ENCODE peak calls at places on chromosomes 11 and 22, in seven cellular contexts. One of them, this sample, is unnamed.

GRCh38 chr22:41320416-41321240 is 19.3 kb downstream of the ZC3H7B start:
- DNase-seq in colonic mucosa: no peak
- DNase-seq in NCI-H2029: no peak
- DNase-seq in HS-5: no peak
- DNase-seq in psoas muscle: no peak
- DNase-seq in effector memory CD8-positive, alpha-beta T cell: no peak
- DNase-seq in AG04450: no peak
- DNase-seq in this sample: no peak

GRCh38 chr11:125167954-125168821 is 3.6 kb downstream of the PKNOX2 start:
- DNase-seq in HS-5: peak
- DNase-seq in psoas muscle: no peak
- DNase-seq in NCI-H2029: no peak
- DNase-seq in effector memory CD8-positive, alpha-beta T cell: no peak
- DNase-seq in colonic mucosa: no peak
- DNase-seq in AG04450: peak
- DNase-seq in this sample: peak

GRCh38 chr11:94183886-94184264 is 55.2 kb downstream of the PANX1 start:
- DNase-seq in HS-5: no peak
- DNase-seq in NCI-H2029: no peak
- DNase-seq in AG04450: no peak
- DNase-seq in effector memory CD8-positive, alpha-beta T cell: no peak
- DNase-seq in psoas muscle: no peak
- DNase-seq in colonic mucosa: peak
- DNase-seq in this sample: peak

GRCh38 chr11:3146612-3147256 is 18.4 kb downstream of the OSBPL5 start:
- DNase-seq in AG04450: no peak
- DNase-seq in HS-5: no peak
- DNase-seq in effector memory CD8-positive, alpha-beta T cell: no peak
- DNase-seq in NCI-H2029: no peak
- DNase-seq in colonic mucosa: no peak
- DNase-seq in psoas muscle: no peak
- DNase-seq in this sample: no peak

GRCh38 chr22:47607486-47607885 is 845.0 kb downstream of the TBC1D22A start:
- DNase-seq in NCI-H2029: no peak
- DNase-seq in colonic mucosa: no peak
- DNase-seq in effector memory CD8-positive, alpha-beta T cell: no peak
- DNase-seq in AG04450: no peak
- DNase-seq in HS-5: no peak
- DNase-seq in psoas muscle: peak
- DNase-seq in this sample: no peak

GRCh38 chr11:71502026-71502425 is 25.0 kb upstream of the KRTAP5-7 start:
- DNase-seq in effector memory CD8-positive, alpha-beta T cell: no peak
- DNase-seq in HS-5: no peak
- DNase-seq in psoas muscle: no peak
- DNase-seq in NCI-H2029: no peak
- DNase-seq in colonic mucosa: no peak
- DNase-seq in AG04450: no peak
- DNase-seq in this sample: no peak

GRCh38 chr22:26398741-26399153 is 30.3 kb upstream of the ASPHD2 start:
- DNase-seq in effector memory CD8-positive, alpha-beta T cell: peak
- DNase-seq in NCI-H2029: peak
- DNase-seq in colonic mucosa: peak
- DNase-seq in HS-5: peak
- DNase-seq in AG04450: peak
- DNase-seq in psoas muscle: peak
- DNase-seq in this sample: peak

GRCh38 chr11:57315491-57315890 is 9.3 kb downstream of the TNKS1BP1 start:
- DNase-seq in HS-5: no peak
- DNase-seq in NCI-H2029: peak
- DNase-seq in psoas muscle: peak
- DNase-seq in effector memory CD8-positive, alpha-beta T cell: no peak
- DNase-seq in AG04450: no peak
- DNase-seq in colonic mucosa: no peak
- DNase-seq in this sample: peak

GRCh38 chr22:48635825-48636224 is 1191.8 kb downstream of the BRD1 start:
- DNase-seq in NCI-H2029: peak
- DNase-seq in HS-5: no peak
- DNase-seq in AG04450: no peak
- DNase-seq in effector memory CD8-positive, alpha-beta T cell: no peak
- DNase-seq in colonic mucosa: no peak
- DNase-seq in psoas muscle: no peak
- DNase-seq in this sample: peak

GRCh38 chr11:92152245-92152644 is 72.4 kb upstream of the FAT3 start:
- DNase-seq in psoas muscle: no peak
- DNase-seq in effector memory CD8-positive, alpha-beta T cell: no peak
- DNase-seq in NCI-H2029: no peak
- DNase-seq in colonic mucosa: no peak
- DNase-seq in HS-5: no peak
- DNase-seq in AG04450: no peak
- DNase-seq in this sample: no peak

GRCh38 chr11:637593-638507 is 781 bp downstream of the DRD4 start:
- DNase-seq in AG04450: no peak
- DNase-seq in HS-5: no peak
- DNase-seq in NCI-H2029: no peak
- DNase-seq in effector memory CD8-positive, alpha-beta T cell: no peak
- DNase-seq in psoas muscle: peak
- DNase-seq in colonic mucosa: no peak
- DNase-seq in this sample: no peak

GRCh38 chr11:62201376-62201775 is 7.1 kb upstream of the SCGB2A1 start:
- DNase-seq in colonic mucosa: no peak
- DNase-seq in AG04450: no peak
- DNase-seq in psoas muscle: no peak
- DNase-seq in effector memory CD8-positive, alpha-beta T cell: no peak
- DNase-seq in NCI-H2029: peak
- DNase-seq in HS-5: no peak
- DNase-seq in this sample: no peak

GRCh38 chr22:25881353-25881752 is 139.4 kb downstream of the MYO18B start:
- DNase-seq in psoas muscle: no peak
- DNase-seq in effector memory CD8-positive, alpha-beta T cell: no peak
- DNase-seq in NCI-H2029: no peak
- DNase-seq in HS-5: no peak
- DNase-seq in colonic mucosa: no peak
- DNase-seq in AG04450: no peak
- DNase-seq in this sample: no peak

GRCh38 chr11:118618991-118619375 is 11.6 kb downstream of the PHLDB1 start:
- DNase-seq in NCI-H2029: no peak
- DNase-seq in colonic mucosa: no peak
- DNase-seq in HS-5: no peak
- DNase-seq in AG04450: no peak
- DNase-seq in psoas muscle: peak
- DNase-seq in effector memory CD8-positive, alpha-beta T cell: no peak
- DNase-seq in this sample: peak

GRCh38 chr11:35427158-35427557 is 7.8 kb upstream of the SLC1A2 start:
- DNase-seq in NCI-H2029: peak
- DNase-seq in effector memory CD8-positive, alpha-beta T cell: no peak
- DNase-seq in psoas muscle: no peak
- DNase-seq in colonic mucosa: no peak
- DNase-seq in AG04450: no peak
- DNase-seq in HS-5: no peak
- DNase-seq in this sample: no peak

GRCh38 chr11:7968686-7969085 is 3.4 kb upstream of the NLRP10 start:
- DNase-seq in effector memory CD8-positive, alpha-beta T cell: no peak
- DNase-seq in NCI-H2029: no peak
- DNase-seq in colonic mucosa: no peak
- DNase-seq in HS-5: no peak
- DNase-seq in psoas muscle: no peak
- DNase-seq in AG04450: no peak
- DNase-seq in this sample: no peak

This sample was measured in pancreas.